ENCODE peak calls at places on chromosomes 11 and 22, in seven cellular contexts. O is K562, W is SK-N-SH, S is MM.1S, T is OCI-LY7, G is mesenchymal stem cell, I is A549. F is an unnamed sample.

GRCh38 chr11:68914761-68915160 is 11.1 kb downstream of the IGHMBP2 start:
- DNase-seq in O (no peak), I (no peak), W (no peak), T (no peak), G (no peak), S (no peak), F (no peak)

GRCh38 chr11:101745756-101746155 is 161.9 kb upstream of the TRPC6 start:
- DNase-seq in W (no peak), O (no peak), T (no peak), I (no peak), G (no peak), S (no peak), F (no peak)

GRCh38 chr11:19953342-19953741 is 206.9 kb downstream of the DBX1 start:
- DNase-seq in S (no peak), W (no peak), I (peak), T (no peak), G (peak), O (no peak), F (peak)

GRCh38 chr11:57380975-57381374 is at the start of gene PRG3:
- DNase-seq in W (no peak), S (no peak), O (no peak), I (no peak), T (no peak), G (no peak), F (no peak)

GRCh38 chr11:1759851-1760220 is 3.9 kb downstream of the CTSD start:
- DNase-seq in W (no peak), I (no peak), T (no peak), G (no peak), O (no peak), S (no peak), F (no peak)

GRCh38 chr11:130159657-130160459 is at the start of gene ST14:
- DNase-seq in I (no peak), T (peak), G (no peak), W (peak), O (no peak), S (peak), F (no peak)

GRCh38 chr11:1762537-1763302 is 1.0 kb downstream of the CTSD start:
- DNase-seq in T (no peak), O (peak), S (no peak), I (peak), W (no peak), G (no peak), F (no peak)

GRCh38 chr11:19595499-19595839 is 117.2 kb upstream of the NAV2 start:
- DNase-seq in O (no peak), I (no peak), T (no peak), S (no peak), G (no peak), W (no peak), F (no peak)

GRCh38 chr11:72584293-72584921 is 89.8 kb downstream of the PDE2A start:
- DNase-seq in O (peak), I (no peak), S (no peak), T (no peak), G (no peak), W (no peak), F (peak)

GRCh38 chr11:128021304-128022006 is 565.9 kb downstream of the ETS1 start:
- DNase-seq in T (no peak), G (no peak), S (no peak), O (no peak), W (peak), I (no peak), F (peak)

GRCh38 chr22:39136317-39136716 is 16.2 kb downstream of the CBX7 start:
- DNase-seq in I (no peak), W (no peak), T (no peak), O (no peak), S (no peak), G (no peak), F (no peak)

GRCh38 chr11:131993291-131993690 is 622.9 kb downstream of the NTM start:
- DNase-seq in I (no peak), T (no peak), S (no peak), W (no peak), G (peak), O (no peak), F (no peak)

GRCh38 chr11:66478823-66479740 is 1.2 kb upstream of the DPP3 start:
- DNase-seq in S (peak), T (peak), W (peak), G (peak), O (peak), I (peak), F (peak)

GRCh38 chr11:68033708-68034045 is 3.2 kb downstream of the NDUFS8 start:
- DNase-seq in I (no peak), S (no peak), O (no peak), T (no peak), G (no peak), W (no peak), F (no peak)

DNA sequence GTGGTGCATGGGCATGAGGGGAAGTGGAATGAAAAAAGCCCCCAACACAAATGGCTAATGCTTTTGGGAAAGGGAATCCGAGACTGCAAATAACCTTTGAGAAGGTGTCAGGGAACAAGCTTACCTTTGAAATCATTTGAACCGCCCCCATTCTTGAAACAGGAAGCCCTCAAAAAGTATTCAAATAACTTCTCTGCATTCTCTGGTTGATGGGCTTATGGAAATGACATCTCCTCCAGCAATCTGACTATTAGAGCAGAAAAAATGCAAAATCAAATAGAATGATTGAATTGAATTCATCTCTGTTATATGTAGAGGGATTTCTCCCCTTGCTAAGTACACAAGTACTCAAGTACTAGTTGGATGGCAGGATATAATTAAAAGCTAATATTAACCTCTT is 409.9 kb downstream of the TMEM135 start:
- DNase-seq in S (no peak), T (peak), W (no peak), G (no peak), I (no peak), O (no peak), F (no peak)
- H3K4me2 ChIP-seq in S (no peak), T (peak), W (no peak), G (no peak), I (no peak), O (no peak), F (no peak)

DNA sequence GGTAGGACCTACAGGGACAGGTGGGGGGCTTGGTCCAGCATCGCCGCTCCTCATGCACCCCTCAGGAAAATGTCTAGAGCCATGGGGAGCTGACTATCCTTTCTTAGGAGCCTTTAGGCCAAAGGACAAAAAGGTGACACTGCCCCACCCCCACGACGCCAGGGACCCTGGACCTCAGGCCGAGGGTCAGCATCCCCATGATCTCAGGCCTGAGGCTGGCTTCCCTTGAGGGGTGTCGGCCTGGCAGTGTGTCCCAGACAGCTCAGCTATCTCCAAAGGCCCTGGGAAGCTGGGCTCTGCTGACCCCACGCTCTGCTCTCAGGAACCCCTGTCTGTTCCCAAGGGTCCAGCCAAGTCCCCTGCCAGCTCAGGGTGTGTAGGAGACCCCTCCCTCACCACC is 16.3 kb downstream of the MRGPRG start:
- DNase-seq in S (no peak), I (no peak), O (no peak), W (peak), G (no peak), T (no peak), F (no peak)
- H3K4me2 ChIP-seq in S (no peak), I (no peak), O (no peak), W (no peak), G (no peak), T (no peak), F (no peak)

DNA sequence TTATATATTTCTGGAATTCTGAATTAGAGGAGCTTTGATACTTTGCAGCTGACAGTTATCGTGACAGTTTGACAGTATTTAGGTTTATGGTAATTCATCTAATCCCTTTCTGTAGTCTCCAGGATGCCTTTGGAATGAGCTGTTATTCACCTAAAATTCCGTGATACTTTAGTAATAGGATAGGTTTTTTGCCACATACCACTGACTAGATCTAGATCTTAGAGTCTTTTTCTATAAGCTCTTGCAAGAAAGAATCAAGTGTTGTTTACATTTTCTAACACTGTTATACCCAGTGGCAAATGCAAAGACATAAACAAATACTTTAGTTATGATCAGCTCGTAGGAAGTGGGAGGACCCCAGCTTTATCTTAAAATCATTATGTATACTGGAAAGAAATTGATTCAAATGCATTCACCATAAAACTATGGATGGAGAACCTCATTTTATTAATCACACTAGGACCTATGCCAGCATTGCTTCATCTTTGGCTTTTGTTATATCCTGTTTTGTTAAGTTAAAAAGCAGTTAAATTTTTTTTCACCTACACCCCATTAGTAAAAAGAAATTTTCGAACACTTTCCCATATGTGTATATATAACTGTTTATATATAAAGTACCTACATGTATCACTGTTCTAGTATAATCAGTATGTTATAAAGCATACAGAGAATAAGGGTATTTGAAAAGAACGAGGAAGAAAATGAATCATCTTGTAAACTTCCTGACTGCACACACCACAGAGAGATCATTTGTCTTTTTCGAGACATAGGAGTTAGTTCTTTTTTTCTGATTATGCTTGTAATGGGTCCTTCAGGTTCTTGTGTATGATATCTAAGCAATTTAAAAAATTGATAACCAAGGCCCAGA is 60.9 kb downstream of the PDHX start:
- DNase-seq in S (no peak), O (no peak), I (peak), T (no peak), G (peak), W (no peak), F (peak)
- H3K4me2 ChIP-seq in S (no peak), O (no peak), I (peak), T (no peak), G (no peak), W (peak), F (peak)

GRCh38 chr22:20865869-20866445 is 7.2 kb downstream of the SNAP29 start:
- DNase-seq in O (peak), S (no peak), W (no peak), I (no peak), T (no peak), G (no peak), F (no peak)

GRCh38 chr22:20869234-20869633 is 10.4 kb downstream of the SNAP29 start:
- DNase-seq in W (no peak), S (no peak), T (no peak), I (no peak), O (no peak), G (no peak), F (no peak)

GRCh38 chr22:20866716-20867115 is 7.9 kb downstream of the SNAP29 start:
- DNase-seq in G (no peak), O (no peak), T (no peak), S (peak), W (no peak), I (no peak), F (no peak)

GRCh38 chr22:20868225-20868944 is 9.6 kb downstream of the SNAP29 start:
- DNase-seq in S (no peak), W (no peak), O (no peak), G (peak), I (no peak), T (no peak), F (peak)

GRCh38 chr22:20867179-20868099 is 8.6 kb downstream of the SNAP29 start:
- DNase-seq in G (peak), T (peak), I (no peak), W (peak), O (peak), S (peak), F (peak)
- H3K4me2 ChIP-seq in G (no peak), T (no peak), I (no peak), W (no peak), O (peak), S (peak), F (peak)

GRCh38 chr11:120500414-120500936 is 11.1 kb upstream of the GRIK4 start:
- DNase-seq in G (no peak), I (no peak), W (no peak), T (no peak), S (no peak), O (no peak), F (peak)

GRCh38 chr11:120501976-120502755 is 9.4 kb upstream of the GRIK4 start:
- DNase-seq in T (no peak), O (no peak), I (no peak), S (no peak), G (no peak), W (no peak), F (no peak)

GRCh38 chr11:120499088-120499487 is 12.5 kb upstream of the GRIK4 start:
- DNase-seq in G (no peak), O (no peak), S (peak), W (no peak), T (no peak), I (no peak), F (no peak)

GRCh38 chr11:120501440-120501839 is 10.1 kb upstream of the GRIK4 start:
- DNase-seq in W (no peak), G (no peak), S (no peak), I (no peak), O (no peak), T (no peak), F (no peak)

DNA sequence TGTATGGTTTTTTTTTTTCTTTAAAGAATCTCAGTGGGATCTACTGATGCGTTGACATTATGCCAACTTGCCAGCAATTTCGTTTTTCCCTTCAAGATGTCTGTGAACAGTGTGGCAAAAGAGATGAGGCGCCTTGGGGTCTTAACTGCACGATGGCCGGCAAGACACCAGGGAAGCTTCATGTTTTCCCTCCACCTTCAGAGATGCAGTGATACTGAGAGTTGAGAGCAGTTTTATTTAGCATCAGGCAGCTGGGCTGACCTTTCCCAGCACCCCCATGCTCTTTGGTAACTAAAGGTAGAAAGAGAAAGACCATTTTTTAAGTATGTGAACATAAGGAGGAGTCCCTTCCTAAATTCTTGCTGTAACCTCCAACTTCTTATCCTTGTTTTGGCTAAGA is 11.7 kb upstream of the GRIK4 start:
- DNase-seq in O (no peak), G (no peak), T (no peak), W (no peak), S (peak), I (no peak), F (no peak)
- H3K4me2 ChIP-seq in O (no peak), G (no peak), T (no peak), W (no peak), S (peak), I (no peak), F (no peak)

GRCh38 chr11:17462940-17463339 is 13.7 kb downstream of the ABCC8 start:
- DNase-seq in T (no peak), S (no peak), W (no peak), O (peak), G (no peak), I (no peak), F (no peak)

GRCh38 chr11:17458268-17458667 is 18.4 kb downstream of the ABCC8 start:
- DNase-seq in S (no peak), O (no peak), T (no peak), W (no peak), G (no peak), I (no peak), F (no peak)

GRCh38 chr11:17460406-17460805 is 16.2 kb downstream of the ABCC8 start:
- DNase-seq in W (no peak), G (no peak), I (no peak), O (no peak), T (no peak), S (no peak), F (no peak)

GRCh38 chr11:17459211-17459610 is 17.4 kb downstream of the ABCC8 start:
- DNase-seq in O (no peak), I (no peak), W (no peak), S (no peak), T (no peak), G (no peak), F (no peak)

GRCh38 chr11:17457361-17458104 is 19.1 kb downstream of the ABCC8 start:
- DNase-seq in G (no peak), I (no peak), T (no peak), O (no peak), W (no peak), S (no peak), F (no peak)
- H3K4me2 ChIP-seq in G (no peak), I (no peak), T (no peak), O (no peak), W (no peak), S (no peak), F (no peak)

GRCh38 chr11:112270551-112271180 is 10.0 kb upstream of the PLET1 start:
- DNase-seq in G (no peak), W (no peak), S (no peak), T (no peak), O (no peak), I (no peak), F (no peak)

GRCh38 chr11:112277029-112277428 is 16.4 kb upstream of the PLET1 start:
- DNase-seq in G (no peak), W (no peak), I (no peak), T (no peak), O (no peak), S (no peak), F (no peak)

GRCh38 chr11:112271242-112271641 is 10.6 kb upstream of the PLET1 start:
- DNase-seq in O (no peak), W (no peak), T (no peak), I (no peak), G (no peak), S (no peak), F (no peak)

GRCh38 chr11:112273066-112273465 is 12.4 kb upstream of the PLET1 start:
- DNase-seq in I (no peak), G (no peak), S (no peak), O (no peak), W (no peak), T (no peak), F (no peak)

GRCh38 chr11:112274007-112274783 is 13.5 kb upstream of the PLET1 start:
- DNase-seq in G (no peak), W (no peak), O (no peak), S (no peak), T (no peak), I (no peak), F (no peak)
- H3K4me2 ChIP-seq in G (no peak), W (no peak), O (no peak), S (no peak), T (no peak), I (no peak), F (no peak)

GRCh38 chr11:134140961-134141490 is 72.2 kb downstream of the JAM3 start:
- DNase-seq in S (no peak), T (no peak), G (no peak), O (no peak), W (no peak), I (no peak), F (no peak)

GRCh38 chr11:134142536-134142935 is 73.7 kb downstream of the JAM3 start:
- DNase-seq in W (no peak), O (no peak), S (no peak), T (no peak), I (no peak), G (no peak), F (peak)

GRCh38 chr11:134139303-134139872 is 70.5 kb downstream of the JAM3 start:
- DNase-seq in I (no peak), S (no peak), G (no peak), O (no peak), W (no peak), T (no peak), F (no peak)

GRCh38 chr11:134144744-134145143 is 75.9 kb downstream of the JAM3 start:
- DNase-seq in O (no peak), S (no peak), G (no peak), W (no peak), T (no peak), I (no peak), F (no peak)

DNA sequence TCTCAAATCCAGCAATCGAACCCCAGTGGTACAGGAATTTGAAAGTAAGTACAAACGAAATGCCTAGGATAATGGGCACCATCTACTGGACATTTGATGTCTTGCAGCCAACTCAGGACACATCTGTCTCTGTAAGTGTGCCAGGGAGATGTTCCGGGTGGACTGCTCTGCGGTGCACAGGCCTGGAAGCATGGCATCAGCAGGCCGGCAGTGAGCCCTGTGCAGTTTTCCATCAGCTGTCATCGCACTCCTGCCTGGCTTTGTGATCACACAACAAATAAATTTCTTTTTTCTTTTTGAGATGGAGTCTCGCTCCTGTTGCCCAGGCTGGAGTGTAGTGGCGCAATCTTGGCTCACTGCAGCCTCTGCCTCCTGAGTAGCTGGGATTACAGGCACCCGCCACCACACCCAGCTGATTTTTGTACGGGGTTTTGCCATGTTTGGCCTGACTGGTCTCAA is 71.0 kb downstream of the JAM3 start:
- DNase-seq in G (peak), T (peak), W (peak), I (peak), S (peak), O (peak), F (peak)
- H3K4me2 ChIP-seq in G (no peak), T (no peak), W (no peak), I (no peak), S (peak), O (no peak), F (peak)